ENCODE peak calls at places on chromosomes 5 and 9, in seven cellular contexts. F, J, G, R, I, V and A are unnamed samples.

GRCh38 chr9:97046228-97046627 is 7.3 kb upstream of the CTSV start:
- DNase-seq in F (no peak), J (no peak), I (peak; percentile 82), R (no peak), G (no peak), V (no peak), A (peak; percentile 94)

GRCh38 chr5:133610489-133611356 is 1.6 kb downstream of the FSTL4 start:
- DNase-seq in V (peak; percentile 26), R (no peak), F (peak; percentile 81), I (peak; percentile 64), G (peak; percentile 66), J (peak; percentile 84), A (peak; percentile 73)

GRCh38 chr5:91864902-91865420 is 481.8 kb upstream of the ARRDC3 start:
- DNase-seq in G (no peak), R (no peak), F (no peak), I (no peak), V (no peak), J (no peak), A (no peak)

GRCh38 chr5:177403826-177404640 is 3.6 kb upstream of the PFN3 start:
- DNase-seq in I (peak; percentile 82), F (peak; percentile 91), G (peak; percentile 86), V (peak; percentile 73), J (peak; percentile 98), R (no peak), A (peak; percentile 85)

GRCh38 chr5:124408738-124409453 is 337.5 kb downstream of the ZNF608 start:
- DNase-seq in V (no peak), G (no peak), I (no peak), R (no peak), J (no peak), F (no peak), A (no peak)

GRCh38 chr5:55675119-55675518 is 37.0 kb downstream of the SLC38A9 start:
- DNase-seq in J (no peak), F (no peak), G (no peak), I (no peak), R (no peak), V (no peak), A (no peak)

GRCh38 chr9:123174887-123175518 is 93.4 kb downstream of the STRBP start:
- DNase-seq in F (no peak), R (peak; percentile 75), V (no peak), G (no peak), J (no peak), I (no peak), A (no peak)

GRCh38 chr9:37026085-37026935 is 7.8 kb downstream of the PAX5 start:
- DNase-seq in J (peak; percentile 78), R (no peak), G (no peak), F (no peak), V (no peak), I (no peak), A (no peak)

GRCh38 chr9:15287309-15287708 is 19.7 kb downstream of the TTC39B start:
- DNase-seq in R (no peak), F (no peak), J (no peak), I (no peak), V (no peak), G (no peak), A (no peak)

GRCh38 chr5:5341531-5342292 is 80.8 kb upstream of the ICE1 start:
- DNase-seq in F (no peak), J (no peak), R (no peak), G (no peak), V (no peak), I (no peak), A (no peak)

GRCh38 chr5:152349683-152350526 is 55.2 kb downstream of the NMUR2 start:
- DNase-seq in R (no peak), F (peak; percentile 52), I (no peak), G (no peak), V (peak; percentile 5), J (no peak), A (peak; percentile 85)

GRCh38 chr9:88974641-88975040 is 16.6 kb upstream of the S1PR3 start:
- DNase-seq in G (no peak), I (no peak), F (no peak), V (no peak), R (no peak), J (no peak), A (no peak)

GRCh38 chr5:178332096-178332780 is 99.6 kb upstream of the PHYKPL start:
- DNase-seq in V (no peak), G (peak; percentile 27), I (peak; percentile 53), F (no peak), J (peak; percentile 27), R (no peak), A (peak; percentile 83)

GRCh38 chr9:118644066-118644465 is 725.2 kb downstream of the BRINP1 start:
- DNase-seq in I (no peak), V (no peak), J (no peak), G (no peak), F (no peak), R (no peak), A (no peak)

GRCh38 chr9:35682083-35682482 is 7.6 kb downstream of the TPM2 start:
- DNase-seq in F (no peak), J (peak; percentile 45), R (no peak), G (no peak), I (no peak), V (no peak), A (no peak)

GRCh38 chr9:136297016-136297691 is 6.7 kb downstream of the CCDC187 start:
- DNase-seq in R (no peak), V (peak; percentile 68), G (peak; percentile 15), F (peak; percentile 90), I (peak; percentile 21), J (no peak), A (peak; percentile 70)

GRCh38 chr9:4574657-4575243 is 84.5 kb downstream of the SLC1A1 start:
- DNase-seq in V (no peak), R (no peak), I (no peak), F (peak; percentile 71), J (no peak), G (no peak), A (no peak)

GRCh38 chr5:172559004-172559932 is 81.8 kb upstream of the NEURL1B start:
- DNase-seq in G (peak; percentile 66), I (peak; percentile 69), F (no peak), R (no peak), J (peak; percentile 49), V (no peak), A (peak; percentile 15)

GRCh38 chr5:135140805-135141204 is 106.8 kb upstream of the PITX1 start:
- DNase-seq in G (peak; percentile 39), V (no peak), F (no peak), R (no peak), J (no peak), I (no peak), A (no peak)

DNA sequence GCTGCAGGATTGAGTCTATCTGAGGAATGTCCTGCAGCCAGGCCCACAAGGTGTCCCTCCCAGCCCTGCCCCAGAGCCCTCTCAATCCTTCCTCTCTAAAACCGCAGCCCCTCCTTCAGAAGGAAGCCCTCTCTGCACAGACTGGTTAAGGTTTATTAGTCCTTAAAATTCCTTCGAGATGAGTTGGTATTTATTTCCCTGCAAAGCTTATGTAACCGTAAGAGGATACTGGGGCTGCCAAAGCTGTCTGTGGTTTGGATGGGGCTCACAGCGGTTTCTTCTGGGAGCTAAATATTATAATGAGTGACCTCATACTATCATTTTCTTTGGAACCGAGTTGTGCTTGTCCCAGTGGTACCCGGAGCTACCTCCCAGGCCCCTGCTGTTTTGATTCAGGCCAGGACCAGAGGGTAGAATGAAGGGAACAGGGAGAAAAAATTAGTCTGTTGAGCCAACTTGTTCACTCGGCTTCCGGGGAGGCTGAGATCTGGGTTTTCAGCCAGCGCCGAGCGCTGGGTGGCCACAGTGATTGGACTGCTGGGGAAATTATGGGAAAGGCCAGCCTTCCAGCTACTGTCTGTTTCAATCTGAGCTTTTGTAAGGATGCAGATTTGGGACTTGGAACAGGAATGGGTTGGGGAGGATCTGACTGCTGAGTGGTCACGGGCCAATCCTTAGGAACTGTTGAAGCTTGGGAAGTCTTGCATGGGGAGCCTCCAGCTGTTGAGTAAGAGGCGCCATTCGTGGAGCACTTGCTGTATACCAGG is 107.5 kb downstream of the NDFIP1 start:
- DNase-seq in I (peak; percentile 82), V (peak; percentile 50), J (no peak), F (no peak), R (no peak), G (peak; percentile 69), A (peak; percentile 16)
- TF ChIP-seq CTCF in I (no peak), V (no peak), J (no peak), F (no peak), R (no peak), G (no peak), A (no peak)

DNA sequence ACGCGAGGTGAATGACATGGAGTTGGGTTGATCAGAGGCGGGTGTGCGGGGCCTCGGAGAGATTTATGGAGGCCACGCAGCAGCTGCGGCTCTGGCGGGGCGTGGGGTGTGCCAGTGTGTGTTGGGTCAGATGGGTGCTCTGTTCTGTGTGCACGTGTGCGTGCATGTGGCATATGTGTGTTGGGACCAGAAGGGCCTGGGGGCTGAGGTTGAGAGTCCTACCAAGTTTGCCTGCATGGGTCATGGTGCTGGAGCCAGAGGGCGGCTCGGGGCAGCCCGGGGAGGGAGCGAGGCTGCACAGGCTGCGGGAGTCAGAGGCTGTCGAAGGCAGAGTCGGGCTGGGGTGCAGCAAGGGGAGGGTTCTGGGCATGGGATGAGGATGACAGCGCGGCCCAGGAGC is 25.5 kb downstream of the RXRA start:
- DNase-seq in R (no peak), G (no peak), J (no peak), F (no peak), V (no peak), I (no peak), A (no peak)
- H3K4me1 ChIP-seq in R (no peaks in the 10 kb centered on the region), G (peaks cover 100% of the 10 kb centered on the region), J (peaks cover 97% of the 10 kb centered on the region), F (peaks cover 99% of the 10 kb centered on the region), V (no peaks in the 10 kb centered on the region), I (peaks cover 41% of the 10 kb centered on the region), A (peaks cover 66% of the 10 kb centered on the region)

GRCh38 chr5:39219433-39219832 is at the start of gene FYB1:
- DNase-seq in F (peak; percentile 64), R (no peak), G (peak; percentile 35), I (no peak), V (no peak), J (peak; percentile 85), A (no peak)
- TF ChIP-seq POLR2A in F (no peak), R (no peak), G (no peak), I (no peak), V (no peak), J (no peak), A (no peak)

DNA sequence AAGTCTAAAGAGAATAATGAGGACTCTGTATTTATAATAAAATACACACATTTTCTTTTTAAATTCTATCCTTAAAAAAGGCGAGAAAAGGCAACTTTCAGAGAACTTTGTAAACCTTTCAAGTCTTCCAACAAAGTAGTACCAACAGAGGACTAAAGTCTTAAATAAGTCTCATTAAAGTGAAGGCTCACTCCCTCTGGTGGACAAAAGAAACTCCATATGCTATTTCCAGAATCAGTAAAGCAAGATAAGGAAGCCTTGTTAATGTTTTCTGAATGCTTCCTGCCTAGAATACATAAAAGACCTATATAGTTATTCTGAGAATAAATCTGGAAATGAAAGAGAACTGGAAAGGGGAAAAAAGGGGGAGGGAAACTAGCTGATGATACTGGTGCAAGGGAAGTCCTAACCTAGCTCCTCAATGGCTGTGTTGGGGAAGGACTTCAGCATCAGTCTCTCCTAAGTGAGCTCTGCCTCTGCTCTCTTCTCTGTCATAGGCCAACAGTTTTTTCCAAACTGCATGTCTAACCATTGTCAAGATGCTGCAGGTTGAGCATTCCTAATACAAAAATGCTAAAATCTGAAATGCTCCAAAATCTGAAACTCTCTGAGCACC is 7.2 kb downstream of the HMGCS1 start:
- DNase-seq in I (peak; percentile 50), V (peak; percentile 71), J (no peak), R (peak; percentile 30), F (no peak), G (no peak), A (no peak)
- TF ChIP-seq CTCF in I (no peak), V (peak; percentile 43), J (peak; percentile 65), R (peak; percentile 69), F (peak; percentile 66), G (peak; percentile 48), A (no peak)

GRCh38 chr9:129172816-129173215 is 5.2 kb downstream of the IER5L start:
- DNase-seq in G (no peak), V (no peak), J (no peak), R (no peak), I (no peak), F (no peak), A (no peak)
- H3K4me1 ChIP-seq in G (peaks cover 36% of the 10 kb centered on the region), V (peaks cover 35% of the 10 kb centered on the region), J (peaks cover 51% of the 10 kb centered on the region), R (peaks cover 23% of the 10 kb centered on the region), I (peaks cover 15% of the 10 kb centered on the region), F (no peaks in the 10 kb centered on the region), A (peaks cover 57% of the 10 kb centered on the region)